ENCODE peak calls at places on chromosomes 7 and 10, in eight cellular contexts. A is GM23248; W is tibial artery; F is lung; M is IMR-90; C is heart left ventricle; Z is CD8-positive, alpha-beta T cell; X is psoas muscle. G is an unnamed sample. For H3K27me3 and H3K4me1, the result is how much of the 10 kb centered on the place peaks cover.

GRCh38 chr10:107553470-107553869 is 389.0 kb upstream of the SORCS1 start:
- DNase-seq in C (no peak), W (no peak), F (no peak), Z (no peak), X (no peak), M (peak), A (peak), G (no peak)

GRCh38 chr10:82865366-82865765 is 990.4 kb downstream of the NRG3 start:
- DNase-seq in M (no peak), X (no peak), F (no peak), A (no peak), W (no peak), Z (no peak), C (no peak), G (no peak)

GRCh38 chr7:131107343-131108211 is 220.1 kb upstream of the MKLN1 start:
- DNase-seq in W (peak), A (peak), M (peak), C (peak), Z (peak), F (peak), X (peak), G (peak)

GRCh38 chr7:72153132-72153512 is 259.0 kb downstream of the CALN1 start:
- DNase-seq in M (no peak), A (no peak), W (no peak), C (no peak), F (no peak), Z (no peak), X (no peak), G (no peak)

GRCh38 chr7:7706556-7706955 is 11.9 kb downstream of the RPA3 start:
- DNase-seq in X (no peak), W (no peak), C (no peak), Z (no peak), A (no peak), F (no peak), M (no peak), G (no peak)

GRCh38 chr10:89389254-89389653 is 3.2 kb upstream of the IFIT1 start:
- DNase-seq in C (no peak), M (peak), A (peak), F (no peak), X (no peak), W (no peak), Z (no peak), G (no peak)

GRCh38 chr7:137579913-137580640 is 236.5 kb upstream of the PTN start:
- DNase-seq in X (no peak), M (peak), W (no peak), C (no peak), F (no peak), A (peak), Z (no peak), G (no peak)

GRCh38 chr7:45711161-45711490 is 137.0 kb downstream of the ADCY1 start:
- DNase-seq in W (no peak), F (peak), Z (no peak), A (no peak), X (no peak), C (no peak), M (no peak), G (no peak)

GRCh38 chr7:81833401-81833800 is 63.6 kb upstream of the HGF start:
- DNase-seq in C (no peak), X (no peak), F (no peak), Z (no peak), W (no peak), M (peak), A (peak), G (no peak)

GRCh38 chr10:102648889-102649752 is 4.8 kb downstream of the TRIM8 start:
- DNase-seq in W (no peak), F (no peak), A (peak), X (peak), M (no peak), Z (no peak), C (no peak), G (peak)

GRCh38 chr7:16404631-16405030 is 16.7 kb downstream of the CRPPA start:
- DNase-seq in A (no peak), M (no peak), Z (no peak), F (no peak), C (no peak), X (no peak), W (no peak), G (no peak)

GRCh38 chr7:7051221-7051877 is 131.0 kb upstream of the C1GALT1 start:
- DNase-seq in A (peak), C (no peak), Z (no peak), F (no peak), X (no peak), W (no peak), M (no peak), G (no peak)

GRCh38 chr10:73590881-73591577 is at the start of gene USP54:
- DNase-seq in A (peak), W (no peak), Z (no peak), F (no peak), C (peak), X (no peak), M (peak), G (peak)

GRCh38 chr7:66150471-66150870 is 35.8 kb downstream of the CRCP start:
- DNase-seq in C (peak), X (peak), Z (no peak), F (peak), W (peak), M (peak), A (peak), G (no peak)

GRCh38 chr7:91941450-91941849 is 788 bp downstream of the AKAP9 start:
- DNase-seq in M (peak), F (peak), X (peak), Z (no peak), C (peak), A (peak), W (peak), G (peak)

GRCh38 chr10:27506280-27506679 is 2.2 kb downstream of the RAB18 start:
- DNase-seq in Z (no peak), F (no peak), X (no peak), C (no peak), M (peak), A (peak), W (no peak), G (no peak)

GRCh38 chr10:131774618-131775443 is 126.0 kb upstream of the PPP2R2D start:
- DNase-seq in X (no peak), W (no peak), F (no peak), A (no peak), Z (no peak), C (no peak), M (no peak), G (no peak)

GRCh38 chr7:134707663-134708383 is 61.2 kb downstream of the BPGM start:
- DNase-seq in W (no peak), X (no peak), C (no peak), A (no peak), M (no peak), Z (no peak), F (no peak), G (no peak)

GRCh38 chr7:106367018-106367420 is 82.2 kb upstream of the NAMPT start:
- DNase-seq in C (no peak), Z (no peak), F (no peak), M (peak), W (no peak), X (no peak), A (peak), G (no peak)

GRCh38 chr10:58044072-58044471 is 223.6 kb downstream of the IPMK start:
- DNase-seq in M (peak), X (no peak), A (peak), W (no peak), F (no peak), Z (no peak), C (no peak), G (no peak)

GRCh38 chr7:106591146-106591545 is 69.8 kb downstream of the CCDC71L start:
- DNase-seq in C (no peak), X (no peak), A (no peak), F (no peak), W (no peak), Z (no peak), M (no peak), G (no peak)

GRCh38 chr10:6416892-6417512 is 163.1 kb downstream of the PRKCQ start:
- DNase-seq in A (peak), C (no peak), Z (no peak), X (no peak), W (no peak), M (peak), F (no peak), G (peak)

DNA sequence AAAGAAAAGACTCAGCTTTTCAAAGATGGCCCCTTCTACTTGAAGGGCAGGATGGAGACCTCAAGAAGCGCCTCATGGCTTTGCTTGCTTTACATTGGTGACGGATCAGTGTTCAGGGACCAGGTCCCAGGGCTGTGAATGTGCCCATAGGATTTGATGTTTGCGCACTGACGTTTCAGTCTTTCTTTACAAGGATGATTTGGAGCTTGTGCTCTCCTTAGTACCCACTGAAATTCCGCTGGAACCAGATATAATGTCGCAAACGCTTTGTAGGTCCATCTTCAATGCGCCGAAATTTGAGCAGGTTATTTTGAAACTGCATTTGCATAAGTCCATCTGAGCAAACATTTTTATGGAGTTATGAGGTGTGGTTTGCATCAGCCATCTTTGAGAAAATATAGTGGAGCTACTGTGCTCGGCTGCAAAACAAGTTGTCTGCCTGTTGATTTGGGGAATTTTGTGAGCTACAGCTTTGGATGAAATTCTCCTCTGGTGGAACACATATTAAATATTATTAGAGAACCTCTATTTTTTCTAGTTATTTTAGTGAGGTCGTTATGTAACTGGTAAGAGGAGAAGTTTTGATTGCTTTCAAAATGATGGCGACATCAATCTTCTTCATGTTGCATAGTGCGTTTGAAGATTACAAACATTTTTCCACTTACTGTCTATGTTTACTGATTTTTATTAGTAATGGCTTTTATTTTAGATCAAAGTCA is 2.4 kb downstream of the RBM20 start:
- DNase-seq in X (no peak), Z (no peak), C (no peak), W (no peak), A (no peak), F (no peak), M (no peak), G (no peak)
- H3K27me3 ChIP-seq in X (under half), Z (under half), C (half or more), W (under half), A (half or more), F (under half), M (under half), G (half or more)

GRCh38 chr7:154927624-154928125 is 75.2 kb downstream of the PAXIP1 start:
- DNase-seq in M (peak), W (peak), F (peak), C (peak), Z (peak), A (peak), X (peak), G (peak)

GRCh38 chr7:154931906-154932305 is 71.0 kb downstream of the PAXIP1 start:
- DNase-seq in M (peak), A (peak), C (no peak), W (no peak), Z (no peak), F (peak), X (no peak), G (no peak)

GRCh38 chr7:154929006-154929726 is 73.8 kb downstream of the PAXIP1 start:
- DNase-seq in A (no peak), C (no peak), F (no peak), W (no peak), M (no peak), X (no peak), Z (no peak), G (no peak)

DNA sequence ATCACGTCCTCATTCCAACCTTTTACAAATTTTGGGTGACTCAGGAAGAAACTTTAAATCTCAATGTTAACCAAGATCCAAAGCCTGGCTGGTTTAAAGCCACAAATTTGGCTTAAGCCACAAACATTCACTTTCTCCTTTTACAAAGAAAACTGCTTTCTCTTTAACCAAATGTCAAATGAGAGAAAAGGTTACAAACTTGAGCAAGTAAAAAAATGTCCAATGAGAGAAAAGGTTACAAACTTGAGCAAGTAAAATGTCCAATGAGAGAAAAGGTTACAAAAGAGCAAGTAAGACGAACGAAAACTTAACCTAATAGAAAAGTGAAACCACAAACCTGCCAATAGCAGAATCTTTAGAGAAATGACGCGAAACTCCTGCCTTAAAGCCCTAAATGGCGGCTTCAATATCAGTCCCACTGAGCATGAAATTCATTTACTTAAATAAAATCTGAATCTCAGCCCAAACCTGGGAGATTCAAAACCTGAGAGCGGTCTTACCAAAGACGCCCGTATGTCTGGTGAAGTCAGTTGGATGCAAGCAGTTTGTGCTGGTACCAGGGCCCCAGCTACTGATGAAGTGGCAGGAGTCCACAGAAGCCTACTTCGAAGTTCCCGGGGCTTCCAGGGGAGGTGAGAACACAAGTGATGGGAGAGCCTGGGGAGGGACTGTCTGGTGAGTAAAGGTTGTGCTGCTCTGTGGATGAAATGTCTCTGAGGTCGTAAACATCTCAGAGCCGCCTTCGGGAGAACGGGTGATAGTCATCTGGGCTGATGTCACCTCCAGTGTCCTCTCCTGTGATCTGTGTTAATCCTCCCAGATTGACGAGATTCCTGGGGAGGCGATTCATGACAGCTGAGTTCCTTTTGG is 74.6 kb downstream of the PAXIP1 start:
- DNase-seq in W (peak), M (peak), Z (no peak), A (peak), C (no peak), F (no peak), X (no peak), G (peak)
- H3K4me3 ChIP-seq in W (peak), M (peak), Z (peak), A (peak), C (peak), F (peak), X (peak), G (peak)

DNA sequence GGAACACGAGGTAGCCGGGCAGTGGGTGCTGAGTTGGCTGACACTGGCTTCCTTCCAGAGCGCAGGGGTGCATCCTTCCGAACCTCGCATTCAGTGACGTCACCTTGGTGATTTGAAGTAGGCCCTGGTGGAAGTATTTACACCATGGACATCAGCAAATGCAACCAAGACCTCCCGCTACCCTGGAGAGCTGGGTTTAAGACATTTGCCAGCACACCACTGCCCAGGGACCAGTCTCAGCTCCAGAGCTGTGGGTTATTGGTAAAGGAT is 106.4 kb upstream of the GPR26 start:
- DNase-seq in F (no peak), X (no peak), A (no peak), Z (no peak), C (no peak), W (no peak), M (no peak), G (no peak)
- H3K4me1 ChIP-seq in F (under half), X (under half), A (under half), Z (under half), C (under half), W (under half), M (under half), G (under half)

DNA sequence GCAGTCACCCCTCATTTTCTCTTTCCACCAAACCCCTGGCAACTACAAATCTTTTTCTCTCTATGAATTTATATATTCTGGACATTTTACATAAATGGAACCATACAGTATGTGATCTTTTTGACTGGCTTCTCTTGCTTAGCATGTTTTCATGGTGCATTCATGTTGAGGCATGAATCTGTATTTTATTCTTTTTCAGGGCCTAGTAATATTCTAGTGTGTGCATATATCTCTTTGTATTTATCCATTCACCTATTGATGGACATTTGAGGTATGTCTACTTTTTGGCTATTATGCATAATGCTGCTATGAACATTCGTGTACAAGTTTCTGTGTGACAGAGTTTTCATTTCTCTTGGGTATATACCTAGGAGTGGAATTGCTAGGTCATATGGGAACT is 78.2 kb downstream of the HACD1 start:
- DNase-seq in F (no peak), Z (no peak), W (no peak), C (no peak), X (no peak), M (no peak), A (no peak), G (no peak)
- H3K27me3 ChIP-seq in F (under half), Z (under half), W (under half), C (under half), X (under half), M (under half), A (under half), G (under half)

GRCh38 chr7:2838451-2838850 is 5.7 kb downstream of the GNA12 start:
- DNase-seq in M (no peak), C (no peak), A (no peak), W (no peak), X (no peak), F (no peak), Z (no peak), G (no peak)
- H3K4me3 ChIP-seq in M (no peak), C (no peak), A (no peak), W (no peak), X (no peak), F (no peak), Z (no peak), G (no peak)

GRCh38 chr7:143387156-143387975 is 6.2 kb downstream of the ZYX start:
- DNase-seq in W (no peak), X (no peak), F (no peak), Z (no peak), A (peak), C (no peak), M (no peak), G (no peak)
- H3K4me1 ChIP-seq in W (half or more), X (half or more), F (half or more), Z (half or more), A (half or more), C (under half), M (half or more), G (under half)

DNA sequence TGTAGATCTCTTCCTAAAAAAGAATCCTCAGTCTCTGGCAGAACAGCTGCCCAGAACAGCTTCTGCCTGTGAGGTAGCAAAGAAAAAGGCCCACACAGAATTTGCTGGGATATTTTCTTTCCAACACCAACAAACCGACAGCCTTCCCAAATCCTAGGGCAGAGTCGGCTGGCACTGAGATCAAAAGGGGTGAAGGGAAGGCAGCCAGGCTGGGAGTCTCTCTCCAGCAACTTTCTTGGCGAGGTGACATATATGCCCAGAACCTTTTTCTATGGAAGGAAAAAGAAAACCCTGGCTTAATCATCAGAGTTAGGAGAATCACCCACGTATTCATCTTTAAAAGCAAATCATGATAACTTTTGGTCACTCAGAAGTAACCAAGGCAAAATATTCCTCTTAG is 279.6 kb downstream of the DNAJB6 start:
- DNase-seq in F (no peak), A (no peak), X (no peak), C (no peak), M (no peak), W (no peak), Z (no peak), G (no peak)
- H3K27me3 ChIP-seq in F (under half), A (under half), X (under half), C (under half), M (under half), W (under half), Z (under half), G (under half)

DNA sequence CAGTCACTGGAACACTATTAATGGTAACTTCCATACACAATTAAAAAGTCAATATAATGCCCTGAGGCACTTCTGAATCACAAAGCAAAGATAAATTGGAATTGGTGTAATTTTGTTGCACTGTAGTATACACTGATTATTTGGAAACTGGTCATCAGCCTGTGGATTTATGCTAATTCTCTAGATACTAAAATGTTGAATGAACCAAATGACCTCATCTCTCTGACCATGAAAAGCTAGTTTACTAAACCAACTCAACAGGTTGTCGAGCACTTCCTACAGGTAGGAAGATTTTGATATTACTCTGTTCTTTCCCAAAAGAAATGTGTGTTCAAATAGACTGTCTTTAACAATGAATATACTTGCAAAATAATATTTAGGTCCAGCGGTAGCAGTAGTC is 5.3 kb downstream of the NRP1 start:
- DNase-seq in W (no peak), M (no peak), C (no peak), Z (no peak), A (no peak), X (no peak), F (no peak), G (no peak)
- H3K4me3 ChIP-seq in W (no peak), M (no peak), C (peak), Z (no peak), A (peak), X (peak), F (no peak), G (no peak)